ENCODE peak calls at places on chromosome 1, in five cellular contexts. S is hepatocyte, O is osteocyte, X is GM20000, C is neural crest cell. V is an unnamed sample.

GRCh38 chr1:171934664-171935063 is 93.4 kb downstream of the DNM3 start:
- DNase-seq in S (no peak), O (no peak), X (no peak), C (no peak), V (no peak)

GRCh38 chr1:119611701-119612113 is 36.4 kb downstream of the ZNF697 start:
- DNase-seq in S (peak), O (peak), X (peak), C (peak), V (peak)

GRCh38 chr1:204366759-204367158 is 7.0 kb upstream of the PLEKHA6 start:
- DNase-seq in S (no peak), O (no peak), X (no peak), C (no peak), V (no peak)

GRCh38 chr1:10489291-10490055 is 14.7 kb downstream of the PEX14 start:
- DNase-seq in S (no peak), O (no peak), X (no peak), C (no peak), V (no peak)

GRCh38 chr1:162128693-162129356 is 59.3 kb downstream of the NOS1AP start:
- DNase-seq in S (no peak), O (no peak), X (no peak), C (no peak), V (no peak)

GRCh38 chr1:26066857-26067256 is 573 bp downstream of the TRIM63 start:
- DNase-seq in S (peak), O (no peak), X (no peak), C (no peak), V (peak)

GRCh38 chr1:71770121-71770520 is 512.2 kb downstream of the NEGR1 start:
- DNase-seq in S (no peak), O (no peak), X (no peak), C (no peak), V (no peak)

GRCh38 chr1:47682786-47683350 is 245.0 kb downstream of the FOXD2 start:
- DNase-seq in S (no peak), O (peak), X (no peak), C (no peak), V (no peak)

GRCh38 chr1:201593200-201593828 is 54.4 kb downstream of the NAV1 start:
- DNase-seq in S (peak), O (no peak), X (no peak), C (no peak), V (no peak)

GRCh38 chr1:109617291-109617801 is 2.1 kb downstream of the GNAT2 start:
- DNase-seq in S (peak), O (no peak), X (no peak), C (no peak), V (peak)

V was measured in NT2/D1.